ENCODE peak calls at places on chromosomes 2 and 18, in nine cellular contexts. F is upper lobe of left lung, R is left ventricle myocardium inferior, L is GM12865, C is mammary epithelial cell, Z is AG04450, W is ovary, V is choroid plexus epithelial cell, T is lower leg skin. S is an unnamed sample.
A peak's percentile ranks its signal among the peaks of the same experiment; 100 is the strongest.

GRCh38 chr2:10208736-10209135 is 86.2 kb downstream of the RRM2 start:
- DNase-seq in V (no peak), L (no peak), T (no peak), R (no peak), Z (no peak), F (no peak), C (peak; percentile 29), W (no peak), S (no peak)

GRCh38 chr2:235521844-235522243 is 28.0 kb downstream of the AGAP1 start:
- DNase-seq in R (no peak), C (no peak), W (no peak), F (peak; percentile 45), T (no peak), V (peak; percentile 16), L (no peak), Z (no peak), S (no peak)

GRCh38 chr2:239476029-239476756 is 75.4 kb upstream of the HDAC4 start:
- DNase-seq in R (no peak), F (no peak), L (no peak), W (no peak), C (no peak), V (no peak), Z (no peak), T (no peak), S (no peak)

GRCh38 chr18:40088130-40088529 is 1866.9 kb upstream of the PIK3C3 start:
- DNase-seq in W (no peak), F (no peak), R (no peak), C (no peak), T (no peak), Z (no peak), V (no peak), L (no peak), S (no peak)

GRCh38 chr2:68646303-68646702 is 2.9 kb downstream of the PROKR1 start:
- DNase-seq in V (peak; percentile 29), W (no peak), L (no peak), C (peak; percentile 24), R (no peak), T (no peak), Z (no peak), F (no peak), S (no peak)

GRCh38 chr2:17583166-17583565 is 42.7 kb downstream of the VSNL1 start:
- DNase-seq in V (peak; percentile 65), C (peak; percentile 59), T (no peak), Z (no peak), F (no peak), W (no peak), R (peak; percentile 25), L (no peak), S (no peak)

GRCh38 chr18:31920326-31920725 is 22.6 kb downstream of the TRAPPC8 start:
- DNase-seq in F (no peak), W (no peak), L (no peak), T (no peak), V (no peak), R (no peak), C (no peak), Z (no peak), S (no peak)

GRCh38 chr2:148745151-148745851 is 100.8 kb downstream of the EPC2 start:
- DNase-seq in L (no peak), Z (no peak), T (no peak), R (no peak), C (peak; percentile 76), W (no peak), F (no peak), V (no peak), S (no peak)

GRCh38 chr2:29123584-29124349 is 8.6 kb downstream of the CLIP4 start:
- DNase-seq in Z (no peak), T (no peak), C (peak; percentile 92), R (no peak), L (no peak), V (peak; percentile 87), W (no peak), F (no peak), S (no peak)

GRCh38 chr2:233288663-233289062 is 19.0 kb upstream of the SAG start:
- DNase-seq in R (no peak), W (no peak), L (no peak), V (peak; percentile 18), T (no peak), Z (no peak), C (no peak), F (no peak), S (no peak)

GRCh38 chr2:226063704-226064390 is 664.3 kb downstream of the NYAP2 start:
- DNase-seq in R (no peak), V (peak; percentile 13), L (no peak), C (peak; percentile 97), F (no peak), W (no peak), Z (no peak), T (no peak), S (no peak)

GRCh38 chr18:50396005-50396404 is 21.2 kb downstream of the SKA1 start:
- DNase-seq in R (no peak), V (no peak), L (no peak), C (no peak), F (no peak), T (no peak), W (no peak), Z (no peak), S (no peak)

GRCh38 chr2:105782646-105783045 is 37.9 kb downstream of the NCK2 start:
- DNase-seq in F (no peak), W (no peak), V (no peak), R (no peak), Z (no peak), L (no peak), C (no peak), T (no peak), S (no peak)

GRCh38 chr2:109428841-109429710 is 184.7 kb downstream of the SEPTIN10 start:
- DNase-seq in F (no peak), L (no peak), V (no peak), W (no peak), C (no peak), T (no peak), R (no peak), Z (no peak), S (no peak)

GRCh38 chr2:50347355-50348044 is 684.4 kb downstream of the NRXN1 start:
- DNase-seq in F (no peak), Z (no peak), L (no peak), C (no peak), W (no peak), T (no peak), V (no peak), R (no peak), S (no peak)

GRCh38 chr2:43268066-43268971 is 41.9 kb upstream of the ZFP36L2 start:
- DNase-seq in C (peak; percentile 34), F (no peak), W (no peak), V (no peak), R (no peak), T (no peak), L (no peak), Z (no peak), S (no peak)
- H3K4me3 ChIP-seq in C (no peak overlapping the region), F (no peak overlapping the region), W (no peak overlapping the region), V (peak overlapping the region; percentile 11), R (peak overlapping the region; percentile 24), T (no peak overlapping the region), L (no peak overlapping the region), Z (peak overlapping the region; percentile 12), S (no peak overlapping the region)

GRCh38 chr18:56789889-56790180 is 138.7 kb downstream of the WDR7 start:
- DNase-seq in V (no peak), Z (no peak), L (no peak), T (no peak), F (no peak), W (no peak), C (no peak), R (no peak), S (no peak)
- TF ChIP-seq CTCF in V (no peak), Z (no peak), L (no peak), T (no peak), F (no peak), W (no peak), C (no peak), R (no peak), S (peak; percentile 21)

GRCh38 chr2:237688081-237688480 is 60.7 kb downstream of the LRRFIP1 start:
- DNase-seq in F (no peak), V (no peak), T (no peak), W (no peak), Z (no peak), R (no peak), L (no peak), C (no peak), S (no peak)
- H3K4me3 ChIP-seq in F (no peak overlapping the region), V (no peak overlapping the region), T (no peak overlapping the region), W (no peak overlapping the region), Z (no peak overlapping the region), R (no peak overlapping the region), L (no peak overlapping the region), C (no peak overlapping the region), S (no peak overlapping the region)

DNA sequence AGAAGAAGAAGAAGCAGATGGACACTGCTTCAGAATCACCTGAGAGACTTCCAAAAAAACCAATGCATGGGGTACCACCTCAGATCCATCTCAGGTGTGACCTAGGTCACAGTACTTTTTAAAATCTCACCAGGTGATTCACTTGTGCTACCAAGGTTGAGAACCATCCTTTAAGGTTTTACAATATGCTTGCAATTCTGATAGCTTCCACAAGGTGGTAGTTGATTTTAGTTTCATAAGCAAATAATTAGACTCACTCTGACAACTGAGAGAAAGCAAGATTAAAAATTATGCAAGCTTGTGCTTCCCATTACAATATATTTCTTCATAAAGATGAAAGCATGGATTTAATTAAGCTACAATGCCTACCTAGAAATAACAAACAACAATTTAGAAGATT is 355.1 kb downstream of the EN1 start:
- DNase-seq in Z (no peak), F (no peak), C (peak; percentile 25), L (peak; percentile 4), W (no peak), T (no peak), V (peak; percentile 67), R (no peak), S (no peak)
- TF ChIP-seq CTCF in Z (peak; percentile 52), F (no peak), C (peak; percentile 32), L (no peak), W (no peak), T (no peak), V (peak; percentile 56), R (peak; percentile 12), S (peak; percentile 54)